ENCODE peak calls at places on chromosomes 1 and 21, in eight cellular contexts. H, U, D, X, Z, G, S and A are unnamed samples.

GRCh38 chr21:35940074-35940927 is 120.0 kb downstream of the SETD4 start:
- DNase-seq in H (peak), U (peak), D (peak), X (peak), Z (peak), G (no peak), S (peak), A (peak)

GRCh38 chr1:11569551-11569950 is 84.7 kb downstream of the FBXO2 start:
- DNase-seq in H (no peak), U (no peak), D (no peak), X (no peak), Z (no peak), G (no peak), S (no peak), A (no peak)

GRCh38 chr1:159856576-159856975 is 5.9 kb downstream of the VSIG8 start:
- DNase-seq in H (no peak), U (no peak), D (no peak), X (no peak), Z (peak), G (no peak), S (peak), A (peak)

GRCh38 chr1:27203946-27204345 is 30.5 kb upstream of the WDTC1 start:
- DNase-seq in H (peak), U (no peak), D (no peak), X (no peak), Z (no peak), G (no peak), S (no peak), A (peak)

GRCh38 chr1:101843160-101843559 is 153.6 kb downstream of the OLFM3 start:
- DNase-seq in H (no peak), U (no peak), D (no peak), X (no peak), Z (no peak), G (no peak), S (no peak), A (no peak)

GRCh38 chr1:3625151-3625907 is 514 bp downstream of the TPRG1L start:
- DNase-seq in H (peak), U (peak), D (no peak), X (peak), Z (peak), G (no peak), S (peak), A (peak)

GRCh38 chr1:113786055-113786454 is 26.2 kb downstream of the RSBN1 start:
- DNase-seq in H (no peak), U (no peak), D (no peak), X (no peak), Z (no peak), G (no peak), S (no peak), A (peak)

GRCh38 chr1:47584249-47584648 is 146.4 kb downstream of the FOXD2 start:
- DNase-seq in H (no peak), U (no peak), D (no peak), X (no peak), Z (no peak), G (no peak), S (no peak), A (no peak)

GRCh38 chr21:45405819-45406762 is 1.1 kb downstream of the COL18A1 start:
- DNase-seq in H (no peak), U (peak), D (peak), X (peak), Z (peak), G (no peak), S (no peak), A (peak)

GRCh38 chr21:15140321-15141019 is 75.7 kb upstream of the NRIP1 start:
- DNase-seq in H (no peak), U (no peak), D (no peak), X (peak), Z (no peak), G (no peak), S (no peak), A (peak)

GRCh38 chr1:204398197-204399125 is 13.2 kb downstream of the PPP1R15B start:
- DNase-seq in H (peak), U (peak), D (peak), X (peak), Z (peak), G (peak), S (peak), A (peak)

GRCh38 chr1:172335377-172335776 is 85.1 kb upstream of the C1orf105 start:
- DNase-seq in H (no peak), U (no peak), D (no peak), X (no peak), Z (no peak), G (no peak), S (no peak), A (no peak)

GRCh38 chr1:33824321-33824720 is 39.6 kb upstream of the HMGB4 start:
- DNase-seq in H (no peak), U (no peak), D (no peak), X (no peak), Z (no peak), G (no peak), S (no peak), A (no peak)

GRCh38 chr1:228084797-228085196 is 2.3 kb downstream of the ARF1 start:
- DNase-seq in H (no peak), U (no peak), D (no peak), X (no peak), Z (no peak), G (no peak), S (no peak), A (no peak)

GRCh38 chr1:94265931-94266330 is 28.5 kb upstream of the ARHGAP29 start:
- DNase-seq in H (peak), U (no peak), D (no peak), X (no peak), Z (no peak), G (no peak), S (no peak), A (no peak)

GRCh38 chr21:45154511-45155508 is 80.4 kb downstream of the ADARB1 start:
- DNase-seq in H (peak), U (peak), D (no peak), X (no peak), Z (peak), G (no peak), S (peak), A (peak)

GRCh38 chr1:98733782-98734112 is 72.2 kb downstream of the SNX7 start:
- DNase-seq in H (peak), U (no peak), D (no peak), X (no peak), Z (no peak), G (no peak), S (no peak), A (peak)

GRCh38 chr1:207803678-207804077 is 51.8 kb downstream of the CD46 start:
- DNase-seq in H (no peak), U (no peak), D (no peak), X (no peak), Z (no peak), G (no peak), S (no peak), A (no peak)

GRCh38 chr1:230247921-230248778 is 178.0 kb downstream of the PGBD5 start:
- DNase-seq in H (no peak), U (no peak), D (no peak), X (no peak), Z (no peak), G (no peak), S (no peak), A (no peak)

GRCh38 chr1:156368889-156369684 is at the start of gene RHBG:
- DNase-seq in H (peak), U (no peak), D (peak), X (peak), Z (peak), G (no peak), S (no peak), A (peak)

GRCh38 chr1:6686294-6686693 is 15.3 kb downstream of the DNAJC11 start:
- DNase-seq in H (peak), U (no peak), D (no peak), X (no peak), Z (no peak), G (no peak), S (peak), A (peak)

GRCh38 chr1:13967707-13968106 is 267.7 kb downstream of the PRDM2 start:
- DNase-seq in H (no peak), U (no peak), D (no peak), X (no peak), Z (no peak), G (no peak), S (no peak), A (no peak)

GRCh38 chr1:39620659-39621165 is 18.7 kb downstream of the HEYL start:
- DNase-seq in H (no peak), U (no peak), D (no peak), X (no peak), Z (no peak), G (no peak), S (no peak), A (no peak)

GRCh38 chr1:115426271-115426771 is 88.3 kb upstream of the NGF start:
- DNase-seq in H (peak), U (no peak), D (peak), X (peak), Z (peak), G (no peak), S (peak), A (peak)

DNA sequence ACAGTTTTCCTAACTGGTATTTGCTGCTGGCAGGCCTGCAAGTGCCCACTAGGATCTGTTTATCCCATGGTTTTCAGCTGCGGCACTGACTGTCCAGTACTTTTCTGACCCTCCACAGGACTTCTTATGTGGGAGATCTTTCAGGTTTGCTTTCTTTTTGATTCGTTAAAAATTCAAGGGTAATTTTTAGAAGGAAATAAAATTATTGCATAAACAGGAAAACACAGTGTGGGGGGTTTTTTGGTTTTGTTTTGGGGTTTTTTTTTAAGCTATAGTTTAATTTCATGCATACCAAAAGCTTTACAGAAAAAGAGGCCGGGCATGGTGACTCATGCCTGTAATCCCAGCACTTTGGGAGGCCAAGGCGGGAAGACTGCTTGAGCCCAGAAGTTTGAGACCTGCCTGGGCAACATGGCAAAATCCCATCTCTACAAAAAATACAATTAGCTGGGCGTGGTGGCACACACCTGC is 3.6 kb downstream of the NIBAN1 start:
- DNase-seq in H (peak), U (no peak), D (no peak), X (no peak), Z (peak), G (no peak), S (no peak), A (peak)
- H3K4me3 ChIP-seq in H (no peak), U (no peak), D (no peak), X (no peak), Z (no peak), G (no peak), S (no peak), A (no peak)

DNA sequence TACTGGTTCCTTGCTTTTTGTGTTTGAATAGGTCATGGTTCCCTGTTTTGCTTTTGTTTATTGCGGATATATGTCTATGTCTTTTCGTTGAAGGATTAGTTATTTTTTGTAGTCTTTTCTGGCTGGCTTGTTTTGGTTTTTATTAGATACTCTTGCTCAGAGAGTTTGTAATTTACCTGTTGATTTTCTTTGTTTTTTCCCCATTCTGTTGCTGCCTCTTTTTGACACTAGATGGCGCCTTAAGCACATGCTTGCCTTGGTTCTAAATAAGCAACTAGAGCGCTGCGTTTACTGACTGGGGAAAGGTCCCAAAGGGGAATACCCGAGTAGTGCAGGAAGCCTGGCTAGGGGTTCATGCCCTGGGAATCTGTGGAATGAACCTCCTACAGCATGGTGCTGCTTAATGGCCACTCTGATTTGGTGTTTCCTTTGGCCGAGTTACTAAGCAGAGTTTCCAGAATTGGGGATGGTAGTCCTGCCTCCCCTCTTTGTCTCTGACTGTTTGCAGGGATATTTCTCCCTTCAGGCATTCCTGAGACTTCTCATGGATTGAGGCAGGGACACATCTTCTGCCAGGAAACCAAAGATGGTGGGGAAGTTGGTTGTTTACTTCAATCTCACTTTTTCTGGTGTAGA is 143.2 kb downstream of the PTPRU start:
- DNase-seq in H (peak), U (peak), D (no peak), X (no peak), Z (peak), G (no peak), S (peak), A (peak)
- TF ChIP-seq CTCF in H (peak), U (peak), D (no peak), X (no peak), Z (peak), G (peak), S (peak), A (peak)

GRCh38 chr1:35499652-35500176 is 57.5 kb downstream of the KIAA0319L start:
- DNase-seq in H (no peak), U (peak), D (no peak), X (no peak), Z (no peak), G (no peak), S (no peak), A (no peak)

GRCh38 chr1:35500439-35500838 is 56.8 kb downstream of the KIAA0319L start:
- DNase-seq in H (no peak), U (no peak), D (no peak), X (no peak), Z (no peak), G (no peak), S (no peak), A (no peak)

GRCh38 chr1:35497571-35497970 is 59.6 kb downstream of the KIAA0319L start:
- DNase-seq in H (no peak), U (no peak), D (no peak), X (no peak), Z (no peak), G (no peak), S (no peak), A (no peak)

GRCh38 chr1:35502242-35502641 is 55.0 kb downstream of the KIAA0319L start:
- DNase-seq in H (no peak), U (no peak), D (no peak), X (no peak), Z (no peak), G (no peak), S (no peak), A (no peak)

DNA sequence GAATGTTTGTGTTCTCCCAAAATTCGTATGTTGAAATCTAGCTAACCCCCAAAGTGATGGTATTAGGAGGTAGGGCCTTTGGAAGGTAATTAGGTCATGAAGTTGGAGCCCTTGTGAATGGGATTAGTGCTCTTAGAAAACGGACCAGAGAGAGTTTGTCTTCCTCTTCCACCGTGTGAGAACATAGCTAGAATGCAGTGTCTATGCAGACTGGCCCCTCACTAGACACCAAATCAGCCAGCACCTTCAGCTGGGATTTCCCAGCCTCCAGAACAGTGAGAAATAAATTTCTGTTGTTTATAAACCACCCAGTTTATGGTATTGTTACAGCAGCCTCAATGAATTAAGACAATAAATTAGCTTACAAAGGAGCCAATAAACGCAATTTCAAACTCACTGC is 58.0 kb downstream of the KIAA0319L start:
- DNase-seq in H (no peak), U (no peak), D (no peak), X (no peak), Z (no peak), G (no peak), S (no peak), A (no peak)
- H3K4me3 ChIP-seq in H (no peak), U (no peak), D (no peak), X (no peak), Z (no peak), G (no peak), S (no peak), A (no peak)

GRCh38 chr1:221979461-221980032 is 237.7 kb upstream of the DUSP10 start:
- DNase-seq in H (no peak), U (no peak), D (no peak), X (no peak), Z (peak), G (no peak), S (no peak), A (peak)
- TF ChIP-seq CTCF in H (no peak), U (peak), D (no peak), X (no peak), Z (peak), G (peak), S (peak), A (peak)

GRCh38 chr1:210372931-210373627 is 44.4 kb downstream of the HHAT start:
- DNase-seq in H (no peak), U (no peak), D (no peak), X (no peak), Z (no peak), G (no peak), S (no peak), A (no peak)

GRCh38 chr1:210373628-210373877 is 44.9 kb downstream of the HHAT start:
- DNase-seq in H (no peak), U (no peak), D (no peak), X (no peak), Z (no peak), G (no peak), S (no peak), A (no peak)

GRCh38 chr1:210372491-210372890 is 43.8 kb downstream of the HHAT start:
- DNase-seq in H (no peak), U (no peak), D (no peak), X (no peak), Z (no peak), G (no peak), S (no peak), A (no peak)

GRCh38 chr1:210373878-210374599 is 45.3 kb downstream of the HHAT start:
- DNase-seq in H (peak), U (peak), D (peak), X (peak), Z (peak), G (peak), S (peak), A (peak)

GRCh38 chr1:210374600-210374953 is 45.9 kb downstream of the HHAT start:
- DNase-seq in H (no peak), U (no peak), D (no peak), X (no peak), Z (no peak), G (no peak), S (no peak), A (no peak)
- H3K4me3 ChIP-seq in H (no peak), U (no peak), D (no peak), X (no peak), Z (no peak), G (no peak), S (no peak), A (no peak)

GRCh38 chr1:117537291-117537920 is 68.4 kb upstream of the TENT5C start:
- DNase-seq in H (no peak), U (no peak), D (no peak), X (peak), Z (no peak), G (no peak), S (no peak), A (no peak)
- TF ChIP-seq CTCF in H (no peak), U (no peak), D (no peak), X (no peak), Z (no peak), G (no peak), S (no peak), A (no peak)

GRCh38 chr1:205942631-205943159 is 561 bp downstream of the SLC26A9 start:
- DNase-seq in H (no peak), U (no peak), D (no peak), X (no peak), Z (no peak), G (no peak), S (no peak), A (no peak)
- H3K4me3 ChIP-seq in H (no peak), U (no peak), D (no peak), X (no peak), Z (no peak), G (no peak), S (no peak), A (no peak)

GRCh38 chr1:26053718-26054572 is 8.0 kb upstream of the SLC30A2 start:
- DNase-seq in H (no peak), U (no peak), D (no peak), X (no peak), Z (no peak), G (no peak), S (no peak), A (no peak)
- TF ChIP-seq CTCF in H (no peak), U (no peak), D (no peak), X (no peak), Z (no peak), G (no peak), S (no peak), A (no peak)

GRCh38 chr1:84368441-84368840 is 29.8 kb upstream of the DNASE2B start:
- DNase-seq in H (no peak), U (no peak), D (no peak), X (no peak), Z (no peak), G (no peak), S (no peak), A (no peak)

GRCh38 chr1:84363622-84364021 is 34.7 kb upstream of the DNASE2B start:
- DNase-seq in H (no peak), U (no peak), D (no peak), X (no peak), Z (no peak), G (no peak), S (no peak), A (no peak)

GRCh38 chr1:84367219-84367618 is 31.1 kb upstream of the DNASE2B start:
- DNase-seq in H (no peak), U (no peak), D (no peak), X (no peak), Z (no peak), G (no peak), S (no peak), A (no peak)

GRCh38 chr1:84365225-84366221 is 32.8 kb upstream of the DNASE2B start:
- DNase-seq in H (peak), U (no peak), D (no peak), X (no peak), Z (peak), G (no peak), S (peak), A (peak)

GRCh38 chr1:84366786-84367185 is 31.5 kb upstream of the DNASE2B start:
- DNase-seq in H (peak), U (no peak), D (no peak), X (no peak), Z (peak), G (no peak), S (no peak), A (peak)
- H3K4me3 ChIP-seq in H (no peak), U (no peak), D (no peak), X (no peak), Z (no peak), G (no peak), S (no peak), A (no peak)

GRCh38 chr1:85612704-85613361 is 32.3 kb downstream of the CCN1 start:
- DNase-seq in H (peak), U (no peak), D (no peak), X (no peak), Z (peak), G (no peak), S (peak), A (peak)
- TF ChIP-seq CTCF in H (peak), U (peak), D (no peak), X (peak), Z (peak), G (peak), S (peak), A (peak)